ENCODE peak calls at places on chromosome 1, in seven cellular contexts. Z, Y, T, J, P, C and S are unnamed samples.

GRCh38 chr1:242877229-242877628 is 352.7 kb upstream of the PLD5 start:
- ATAC-seq in Z (no peak), Y (no peak), T (no peak), J (no peak), P (no peak), C (no peak), S (no peak)

GRCh38 chr1:17729909-17730308 is 25.2 kb upstream of the ACTL8 start:
- ATAC-seq in Z (no peak), Y (no peak), T (no peak), J (no peak), P (no peak), C (no peak), S (no peak)

GRCh38 chr1:165865941-165866340 is 38.5 kb downstream of the UCK2 start:
- ATAC-seq in Z (no peak), Y (no peak), T (no peak), J (no peak), P (no peak), C (no peak), S (no peak)

GRCh38 chr1:24923485-24924113 is 6.5 kb downstream of the RUNX3 start:
- ATAC-seq in Z (no peak), Y (no peak), T (no peak), J (no peak), P (no peak), C (no peak), S (no peak)

GRCh38 chr1:199089393-199090122 is 450.7 kb downstream of the PTPRC start:
- ATAC-seq in Z (no peak), Y (peak), T (peak), J (peak), P (no peak), C (peak), S (no peak)

GRCh38 chr1:30768830-30769718 is 11.5 kb upstream of the LAPTM5 start:
- ATAC-seq in Z (no peak), Y (no peak), T (no peak), J (peak), P (no peak), C (no peak), S (peak)

GRCh38 chr1:31855038-31855845 is 39.4 kb upstream of the SPOCD1 start:
- ATAC-seq in Z (no peak), Y (no peak), T (no peak), J (peak), P (no peak), C (no peak), S (no peak)

GRCh38 chr1:39427369-39427768 is 64.1 kb upstream of the BMP8A start:
- ATAC-seq in Z (no peak), Y (no peak), T (no peak), J (no peak), P (peak), C (no peak), S (no peak)

GRCh38 chr1:147504801-147505303 is 36.4 kb upstream of the BCL9 start:
- ATAC-seq in Z (no peak), Y (no peak), T (no peak), J (peak), P (peak), C (no peak), S (peak)

GRCh38 chr1:95146637-95147036 is 29.5 kb downstream of the TLCD4 start:
- ATAC-seq in Z (no peak), Y (no peak), T (peak), J (no peak), P (no peak), C (no peak), S (no peak)

GRCh38 chr1:111032295-111032897 is 68.7 kb upstream of the LRIF1 start:
- ATAC-seq in Z (peak), Y (peak), T (no peak), J (peak), P (no peak), C (peak), S (no peak)

GRCh38 chr1:118266436-118266835 is 81.4 kb upstream of the SPAG17 start:
- ATAC-seq in Z (no peak), Y (no peak), T (no peak), J (no peak), P (no peak), C (no peak), S (no peak)

GRCh38 chr1:230087034-230087721 is 20.1 kb downstream of the GALNT2 start:
- ATAC-seq in Z (no peak), Y (peak), T (no peak), J (peak), P (no peak), C (no peak), S (no peak)

GRCh38 chr1:14949270-14949835 is 204.2 kb upstream of the TMEM51 start:
- ATAC-seq in Z (no peak), Y (no peak), T (no peak), J (no peak), P (no peak), C (no peak), S (no peak)

GRCh38 chr1:192167941-192168685 is 9.9 kb downstream of the RGS18 start:
- ATAC-seq in Z (no peak), Y (peak), T (no peak), J (peak), P (no peak), C (no peak), S (no peak)

GRCh38 chr1:103248417-103249102 is 140.2 kb upstream of the COL11A1 start:
- ATAC-seq in Z (no peak), Y (no peak), T (no peak), J (no peak), P (no peak), C (no peak), S (no peak)

GRCh38 chr1:27253611-27254010 is 19.2 kb downstream of the WDTC1 start:
- ATAC-seq in Z (no peak), Y (no peak), T (peak), J (no peak), P (no peak), C (no peak), S (no peak)

GRCh38 chr1:231407537-231408396 is 14.3 kb downstream of the EGLN1 start:
- ATAC-seq in Z (peak), Y (no peak), T (peak), J (peak), P (no peak), C (no peak), S (no peak)

GRCh38 chr1:202850593-202851362 is 38.2 kb downstream of the RABIF start:
- ATAC-seq in Z (no peak), Y (no peak), T (no peak), J (peak), P (no peak), C (no peak), S (no peak)

GRCh38 chr1:232943679-232944252 is 6.6 kb upstream of the NTPCR start:
- ATAC-seq in Z (no peak), Y (peak), T (peak), J (no peak), P (no peak), C (no peak), S (no peak)

GRCh38 chr1:178594133-178594532 is 81.2 kb downstream of the TEX35 start:
- ATAC-seq in Z (no peak), Y (no peak), T (no peak), J (no peak), P (no peak), C (no peak), S (no peak)

GRCh38 chr1:171754381-171754705 is 12.5 kb upstream of the VAMP4 start:
- ATAC-seq in Z (no peak), Y (no peak), T (no peak), J (no peak), P (no peak), C (no peak), S (peak)

GRCh38 chr1:119631086-119631432 is 17.0 kb downstream of the ZNF697 start:
- ATAC-seq in Z (no peak), Y (no peak), T (no peak), J (no peak), P (no peak), C (no peak), S (peak)

GRCh38 chr1:109740615-109741373 is at the start of gene GSTM3:
- ATAC-seq in Z (peak), Y (no peak), T (no peak), J (peak), P (peak), C (peak), S (peak)

GRCh38 chr1:224429616-224430015 is 5.0 kb downstream of the WDR26 start:
- ATAC-seq in Z (no peak), Y (no peak), T (no peak), J (no peak), P (no peak), C (no peak), S (no peak)

GRCh38 chr1:186375929-186376330 is 292 bp downstream of the ODR4 start:
- ATAC-seq in Z (peak), Y (no peak), T (peak), J (peak), P (peak), C (peak), S (peak)

GRCh38 chr1:93579891-93580290 is 101.7 kb downstream of the BCAR3 start:
- ATAC-seq in Z (no peak), Y (no peak), T (no peak), J (peak), P (peak), C (no peak), S (peak)

GRCh38 chr1:97200627-97201026 is 479.0 kb downstream of the PTBP2 start:
- ATAC-seq in Z (no peak), Y (no peak), T (no peak), J (no peak), P (no peak), C (no peak), S (no peak)

GRCh38 chr1:2429780-2430591 is 17.6 kb upstream of the PEX10 start:
- ATAC-seq in Z (peak), Y (peak), T (no peak), J (no peak), P (no peak), C (no peak), S (no peak)

GRCh38 chr1:165680303-165680702 is 18.1 kb downstream of the ALDH9A1 start:
- ATAC-seq in Z (no peak), Y (no peak), T (no peak), J (no peak), P (peak), C (no peak), S (no peak)

GRCh38 chr1:17572264-17572985 is 32.9 kb downstream of the ARHGEF10L start:
- ATAC-seq in Z (peak), Y (no peak), T (no peak), J (no peak), P (no peak), C (no peak), S (no peak)

GRCh38 chr1:3886691-3887090 is 13.4 kb downstream of the C1orf174 start:
- ATAC-seq in Z (peak), Y (no peak), T (no peak), J (no peak), P (no peak), C (no peak), S (no peak)